ENCODE peak calls at places on chromosomes 2 and 18, in nine cellular contexts. O is germinal center; K is adipocyte; N is activated CD4-positive, alpha-beta T cell treated with anti-CD3 and anti-CD28 coated beads, Interleukin-2, amount 50 U/mL, for 4 hours; Y is AG10803; R is glutamatergic neuron; V is hepatic stellate cell; J is stimulated activated CD8-positive, alpha-beta memory T cell treated with anti-CD3 and anti-CD28 coated beads, Interleukin-4, amount 100 ng/mL, for 1 hour; E is C1 segment of cervical spinal cord. H is an unnamed sample.

GRCh38 chr2:235333076-235333475 is 160.8 kb upstream of the AGAP1 start:
- DNase-seq in O (no peak), K (no peak), N (no peak), Y (peak), R (no peak), V (no peak), J (no peak), E (no peak), H (no peak)

GRCh38 chr2:191296083-191297006 is 51.1 kb downstream of the MYO1B start:
- DNase-seq in O (no peak), K (peak), N (no peak), Y (peak), R (no peak), V (no peak), J (no peak), E (no peak), H (no peak)

GRCh38 chr18:79924814-79925655 is 26.4 kb downstream of the SLC66A2 start:
- DNase-seq in O (no peak), K (no peak), N (no peak), Y (no peak), R (no peak), V (no peak), J (no peak), E (peak), H (no peak)

GRCh38 chr2:21005111-21005699 is 38.7 kb downstream of the APOB start:
- DNase-seq in O (no peak), K (no peak), N (no peak), Y (no peak), R (no peak), V (no peak), J (no peak), E (no peak), H (no peak)

GRCh38 chr2:37454851-37455762 is 110.7 kb downstream of the QPCT start:
- DNase-seq in O (no peak), K (no peak), N (no peak), Y (peak), R (no peak), V (no peak), J (no peak), E (no peak), H (no peak)

GRCh38 chr2:152063325-152063924 is 35.4 kb downstream of the CACNB4 start:
- DNase-seq in O (no peak), K (no peak), N (no peak), Y (no peak), R (no peak), V (no peak), J (no peak), E (no peak), H (no peak)

GRCh38 chr18:35588995-35589394 is 7.5 kb downstream of the GALNT1 start:
- DNase-seq in O (peak), K (no peak), N (peak), Y (no peak), R (no peak), V (no peak), J (no peak), E (no peak), H (no peak)

GRCh38 chr2:65003037-65003436 is 13.8 kb downstream of the SLC1A4 start:
- DNase-seq in O (no peak), K (no peak), N (no peak), Y (no peak), R (no peak), V (no peak), J (no peak), E (no peak), H (no peak)

GRCh38 chr2:239154971-239155805 is 245.6 kb downstream of the HDAC4 start:
- DNase-seq in O (no peak), K (no peak), N (no peak), Y (no peak), R (peak), V (no peak), J (no peak), E (peak), H (peak)

GRCh38 chr18:22559414-22560282 is 141.9 kb upstream of the CTAGE1 start:
- DNase-seq in O (no peak), K (peak), N (no peak), Y (peak), R (peak), V (peak), J (no peak), E (no peak), H (no peak)

GRCh38 chr2:106192752-106193490 is 1.2 kb downstream of the UXS1 start:
- DNase-seq in O (peak), K (peak), N (peak), Y (peak), R (no peak), V (peak), J (peak), E (no peak), H (peak)